ENCODE peak calls at places on chromosomes 5 and 9, in five cellular contexts. T is brain microvascular endothelial cell, B is iPS DF 6.9, M is GM23248, Y is aorta. Q is an unnamed sample.

GRCh38 chr5:172648755-172649154 is 7.7 kb downstream of the NEURL1B start:
- DNase-seq in T (no peak), B (no peak), M (no peak), Y (peak), Q (no peak)

GRCh38 chr5:81899123-81899522 is 72.7 kb upstream of the ATG10 start:
- DNase-seq in T (no peak), B (no peak), M (no peak), Y (no peak), Q (no peak)

GRCh38 chr5:110639307-110639902 is 87.1 kb downstream of the TMEM232 start:
- DNase-seq in T (no peak), B (no peak), M (peak), Y (no peak), Q (no peak)

GRCh38 chr5:14663734-14664269 is 716 bp upstream of the OTULIN start:
- DNase-seq in T (no peak), B (no peak), M (peak), Y (no peak), Q (no peak)

GRCh38 chr9:32378496-32378895 is 5.9 kb upstream of the ACO1 start:
- DNase-seq in T (peak), B (no peak), M (peak), Y (no peak), Q (peak)

GRCh38 chr5:34709861-34710673 is 53.9 kb downstream of the RAI14 start:
- DNase-seq in T (peak), B (no peak), M (peak), Y (no peak), Q (no peak)

GRCh38 chr9:34550681-34551270 is 28.0 kb upstream of the ENHO start:
- DNase-seq in T (no peak), B (no peak), M (no peak), Y (peak), Q (no peak)

GRCh38 chr9:131731237-131731995 is 8.5 kb downstream of the RAPGEF1 start:
- DNase-seq in T (no peak), B (no peak), M (peak), Y (no peak), Q (no peak)

GRCh38 chr5:106418196-106418595 is 1252.5 kb downstream of the EFNA5 start:
- DNase-seq in T (no peak), B (no peak), M (no peak), Y (no peak), Q (no peak)

GRCh38 chr9:123654218-123654617 is 275.7 kb downstream of the DENND1A start:
- DNase-seq in T (no peak), B (no peak), M (no peak), Y (no peak), Q (no peak)

GRCh38 chr9:112819635-112820496 is 69.3 kb downstream of the SNX30 start:
- DNase-seq in T (peak), B (peak), M (peak), Y (peak), Q (peak)

GRCh38 chr5:16489322-16489791 is 23.8 kb upstream of the ZNF622 start:
- DNase-seq in T (no peak), B (no peak), M (peak), Y (no peak), Q (no peak)

GRCh38 chr9:108058137-108058779 is 568.7 kb upstream of the KLF4 start:
- DNase-seq in T (no peak), B (no peak), M (no peak), Y (no peak), Q (no peak)

GRCh38 chr5:147668385-147668784 is 114.1 kb downstream of the JAKMIP2 start:
- DNase-seq in T (no peak), B (no peak), M (no peak), Y (no peak), Q (no peak)

DNA sequence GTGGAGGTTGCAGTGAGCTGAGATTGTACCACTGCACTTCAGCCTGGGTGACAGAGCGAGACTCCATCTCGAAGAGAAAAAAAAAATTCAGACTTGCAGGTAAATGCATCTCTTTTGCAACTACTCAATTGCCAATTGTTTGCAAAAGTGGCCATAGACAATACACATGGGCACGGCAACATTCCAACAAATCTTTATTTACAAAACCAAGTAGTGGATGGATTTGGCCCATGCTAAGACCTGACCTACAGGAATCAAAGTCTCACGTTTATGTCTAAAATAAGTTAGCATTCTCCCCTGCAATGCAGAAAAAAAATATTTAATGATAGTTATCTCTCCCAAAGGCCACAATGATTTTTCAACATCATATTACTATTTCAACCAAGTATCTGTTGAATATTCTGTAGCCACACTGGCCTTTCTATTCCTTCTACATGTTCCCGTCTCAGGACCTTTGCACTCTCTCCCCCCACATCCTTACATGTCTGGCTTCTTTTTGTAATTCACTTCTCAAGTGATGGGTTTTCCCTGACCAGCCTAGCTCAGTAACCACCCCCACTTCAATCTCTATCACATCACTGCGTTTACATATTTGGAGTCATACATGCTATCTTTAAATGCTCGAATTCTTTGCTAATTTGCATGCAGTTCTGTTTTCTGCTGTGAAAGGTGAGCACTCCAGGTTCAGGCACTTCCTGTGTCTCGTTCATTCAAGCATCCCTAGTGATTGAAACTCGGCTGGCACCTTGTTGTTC is 54.2 kb downstream of the FNBP1 start:
- DNase-seq in T (no peak), B (no peak), M (no peak), Y (no peak), Q (peak)
- H3K27ac ChIP-seq in T (no peak), B (no peak), M (no peak), Y (no peak), Q (peak)

DNA sequence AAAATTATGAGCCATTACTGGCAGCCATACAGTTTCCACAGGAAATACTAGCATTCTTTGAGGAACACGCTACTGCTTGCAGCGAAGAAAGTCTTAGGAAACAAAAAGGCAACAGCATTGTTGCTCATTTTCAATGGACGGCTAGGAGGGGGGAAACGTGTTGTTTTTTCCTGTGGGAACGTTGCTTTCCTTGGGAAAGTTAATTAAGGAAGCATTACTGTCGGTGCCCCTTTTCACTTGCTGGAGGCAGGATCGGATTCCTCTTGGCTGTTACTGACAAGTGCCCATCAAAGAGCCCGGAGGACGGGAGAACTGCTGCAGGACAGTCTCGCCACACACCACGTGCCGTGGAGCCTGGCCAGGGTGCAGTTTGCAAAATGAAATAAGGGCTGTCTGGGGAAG is 965 bp downstream of the SNCAIP start:
- DNase-seq in T (peak), B (no peak), M (peak), Y (no peak), Q (no peak)
- H3K27ac ChIP-seq in T (no peak), B (no peak), M (peak), Y (no peak), Q (no peak)

GRCh38 chr5:31632460-31632859 is 6.5 kb upstream of the PDZD2 start:
- DNase-seq in T (no peak), B (no peak), M (no peak), Y (no peak), Q (no peak)

GRCh38 chr5:31638748-31639418 is at the start of gene PDZD2:
- DNase-seq in T (peak), B (no peak), M (peak), Y (peak), Q (peak)

GRCh38 chr5:31637851-31638250 is 1.1 kb upstream of the PDZD2 start:
- DNase-seq in T (no peak), B (no peak), M (no peak), Y (no peak), Q (no peak)

GRCh38 chr5:31638286-31638685 is 645 bp upstream of the PDZD2 start:
- DNase-seq in T (no peak), B (no peak), M (peak), Y (peak), Q (no peak)

DNA sequence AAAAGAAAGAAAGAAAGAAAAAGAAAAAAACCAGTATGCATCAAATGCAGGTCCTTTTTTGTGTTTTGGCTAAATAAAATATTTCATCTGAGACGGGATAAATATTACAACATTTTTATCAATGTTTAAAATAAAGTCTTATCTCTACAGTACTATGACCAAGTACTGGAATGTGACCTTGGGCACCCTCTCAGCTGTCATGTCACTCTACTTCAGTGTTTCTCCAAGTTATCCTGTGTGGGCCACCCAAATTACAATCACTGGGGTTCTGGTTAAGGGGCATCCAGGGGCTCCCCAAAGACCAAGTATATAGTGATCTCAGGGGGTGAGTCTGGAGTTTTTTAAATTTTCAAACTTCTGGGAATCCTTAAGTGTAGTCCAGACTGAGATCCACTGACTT is 3.5 kb upstream of the PDZD2 start:
- DNase-seq in T (no peak), B (no peak), M (no peak), Y (no peak), Q (no peak)
- H3K27ac ChIP-seq in T (no peak), B (no peak), M (no peak), Y (no peak), Q (no peak)

GRCh38 chr9:94927048-94927761 is 200.7 kb downstream of the AOPEP start:
- DNase-seq in T (no peak), B (no peak), M (no peak), Y (no peak), Q (no peak)

GRCh38 chr9:94929373-94929764 is 202.9 kb downstream of the AOPEP start:
- DNase-seq in T (peak), B (no peak), M (no peak), Y (no peak), Q (no peak)

GRCh38 chr9:94928271-94928670 is 201.8 kb downstream of the AOPEP start:
- DNase-seq in T (no peak), B (no peak), M (no peak), Y (no peak), Q (no peak)

GRCh38 chr9:94927762-94928158 is 201.3 kb downstream of the AOPEP start:
- DNase-seq in T (no peak), B (no peak), M (no peak), Y (no peak), Q (no peak)

DNA sequence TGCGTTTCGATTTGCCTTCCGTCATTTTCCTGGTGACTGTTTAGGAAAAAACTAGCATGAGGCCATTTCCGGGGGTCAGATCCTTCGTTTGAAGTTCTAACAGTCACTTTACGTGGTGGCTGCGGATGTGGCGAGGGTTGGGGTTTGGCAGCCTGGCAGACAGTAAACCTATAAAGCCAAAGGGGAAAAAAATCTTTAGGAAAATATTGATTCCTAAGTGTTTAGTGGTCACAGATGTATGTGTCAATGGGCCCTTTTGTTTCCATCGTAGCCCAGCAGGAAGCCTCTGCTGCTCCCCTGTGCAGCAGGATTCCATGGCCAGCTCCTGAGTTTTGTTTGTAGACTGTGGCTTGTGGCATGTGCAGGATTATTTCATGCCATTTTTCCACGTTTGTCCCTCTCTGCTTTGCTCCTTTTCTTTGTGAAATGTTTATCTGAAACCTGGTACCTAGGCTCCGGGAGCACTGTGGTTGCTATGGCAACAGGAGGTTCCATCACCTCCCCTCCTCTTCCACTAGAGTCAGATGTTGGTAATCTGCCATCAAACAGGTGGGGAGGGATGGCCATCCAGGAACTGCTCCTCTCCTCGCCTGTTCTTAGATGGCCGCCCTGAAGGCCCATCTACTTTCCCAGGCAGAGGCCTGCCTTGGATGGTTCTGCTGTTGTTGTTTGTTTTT is 202.3 kb downstream of the AOPEP start:
- DNase-seq in T (no peak), B (no peak), M (no peak), Y (no peak), Q (no peak)
- H3K27ac ChIP-seq in T (peak), B (no peak), M (no peak), Y (no peak), Q (no peak)

GRCh38 chr5:37831821-37832524 is 7.9 kb downstream of the GDNF start:
- DNase-seq in T (no peak), B (no peak), M (peak), Y (no peak), Q (no peak)
- H3K27ac ChIP-seq in T (no peak), B (no peak), M (peak), Y (no peak), Q (no peak)

DNA sequence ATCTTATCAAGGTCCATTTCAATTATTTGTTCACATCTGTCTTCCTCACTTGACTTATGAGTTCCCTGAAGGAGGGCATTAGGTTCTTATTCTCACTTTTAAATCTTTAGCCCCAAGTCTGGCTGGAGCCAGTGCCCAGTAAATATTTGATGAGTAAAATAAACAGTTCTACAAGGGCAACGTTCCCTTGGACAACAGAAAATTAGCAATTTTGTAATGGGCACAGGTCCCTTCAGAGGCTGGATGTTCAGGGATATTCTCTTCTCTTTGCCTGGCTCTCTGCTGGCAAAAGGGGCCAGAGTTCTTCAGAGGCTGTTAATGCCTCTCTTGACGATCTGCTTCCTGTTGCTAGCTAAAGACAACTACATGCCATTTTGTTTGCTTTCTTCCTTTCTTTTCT is 149.7 kb downstream of the SEMA6A start:
- DNase-seq in T (no peak), B (no peak), M (no peak), Y (no peak), Q (no peak)
- H3K27ac ChIP-seq in T (no peak), B (no peak), M (no peak), Y (no peak), Q (no peak)

GRCh38 chr9:84375954-84376353 is 35.4 kb upstream of the SLC28A3 start:
- DNase-seq in T (no peak), B (no peak), M (no peak), Y (no peak), Q (no peak)

GRCh38 chr9:84368593-84368992 is 28.0 kb upstream of the SLC28A3 start:
- DNase-seq in T (no peak), B (no peak), M (no peak), Y (no peak), Q (no peak)

GRCh38 chr9:84374516-84374915 is 34.0 kb upstream of the SLC28A3 start:
- DNase-seq in T (no peak), B (no peak), M (peak), Y (no peak), Q (no peak)

GRCh38 chr9:84371737-84372136 is 31.2 kb upstream of the SLC28A3 start:
- DNase-seq in T (peak), B (no peak), M (peak), Y (no peak), Q (no peak)

DNA sequence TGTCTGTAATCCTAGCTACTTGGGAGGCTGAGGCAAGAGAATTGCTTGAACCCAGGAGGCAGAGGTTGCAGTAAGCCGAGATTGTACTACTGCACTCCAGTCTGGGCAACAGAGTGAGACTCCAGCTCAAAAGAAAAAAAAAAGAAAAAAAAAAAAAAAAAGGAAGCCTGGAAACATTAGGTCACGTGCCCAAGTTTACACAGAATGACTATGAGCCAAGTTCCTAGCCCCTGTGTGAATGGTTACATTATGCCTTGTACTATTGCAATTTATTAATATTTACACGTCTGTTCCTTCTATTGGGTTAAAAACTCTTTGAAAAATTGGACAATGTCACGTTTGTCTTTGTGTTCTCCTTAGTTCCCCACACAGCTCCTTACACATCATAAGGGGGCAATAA is 33.4 kb upstream of the SLC28A3 start:
- DNase-seq in T (no peak), B (no peak), M (no peak), Y (no peak), Q (no peak)
- H3K27ac ChIP-seq in T (no peak), B (no peak), M (no peak), Y (no peak), Q (no peak)

Q was measured in CD4-positive, CD25-positive, alpha-beta regulatory T cell.